ENCODE peak calls at places on chromosomes 6 and 20, in six cellular contexts. B is cardiac muscle cell, R is omental fat pad, Z is fibroblast of mammary gland, F is AG09309, L is ovary. J is an unnamed sample.

GRCh38 chr6:90885611-90886056 is 298.8 kb upstream of the MAP3K7 start:
- DNase-seq in F (no peak), L (no peak), B (no peak), Z (no peak), R (no peak), J (no peak)

GRCh38 chr6:21601341-21601740 is 7.8 kb downstream of the SOX4 start:
- DNase-seq in F (no peak), R (no peak), Z (no peak), L (no peak), B (no peak), J (no peak)

GRCh38 chr6:26538572-26538902 is 371 bp downstream of the HMGN4 start:
- DNase-seq in Z (no peak), R (no peak), B (no peak), L (no peak), F (no peak), J (no peak)

GRCh38 chr6:108027594-108027993 is 46.9 kb downstream of the OSTM1 start:
- DNase-seq in L (no peak), R (no peak), B (peak), F (no peak), Z (peak), J (no peak)

GRCh38 chr6:167401525-167402194 is 76.8 kb downstream of the TTLL2 start:
- DNase-seq in Z (no peak), R (no peak), L (no peak), B (peak), F (no peak), J (no peak)

GRCh38 chr20:20065366-20065765 is 13.0 kb downstream of the CFAP61 start:
- DNase-seq in F (no peak), L (no peak), R (no peak), B (no peak), Z (no peak), J (no peak)

GRCh38 chr6:79694156-79694555 is 63.0 kb downstream of the SH3BGRL2 start:
- DNase-seq in Z (peak), R (no peak), F (no peak), B (no peak), L (no peak), J (no peak)

GRCh38 chr6:7230956-7231713 is 81.9 kb downstream of the SSR1 start:
- DNase-seq in Z (no peak), R (no peak), F (no peak), B (no peak), L (no peak), J (no peak)

GRCh38 chr6:144195671-144196070 is 45.4 kb downstream of the STX11 start:
- DNase-seq in F (no peak), B (peak), Z (no peak), L (no peak), R (no peak), J (no peak)

GRCh38 chr6:37565267-37566208 is 65.8 kb upstream of the CCDC167 start:
- DNase-seq in B (no peak), F (no peak), R (no peak), Z (no peak), L (peak), J (no peak)

GRCh38 chr20:32820000-32820697 is 395 bp downstream of the MAPRE1 start:
- DNase-seq in R (no peak), Z (peak), F (no peak), L (peak), B (peak), J (peak)

GRCh38 chr6:34200340-34200971 is 36.2 kb upstream of the HMGA1 start:
- DNase-seq in F (no peak), R (no peak), L (no peak), B (no peak), Z (no peak), J (no peak)

GRCh38 chr6:34194770-34195169 is 41.9 kb upstream of the HMGA1 start:
- DNase-seq in Z (no peak), B (no peak), L (no peak), R (no peak), F (no peak), J (no peak)

GRCh38 chr6:34196833-34197195 is 39.9 kb upstream of the HMGA1 start:
- DNase-seq in Z (no peak), F (no peak), B (no peak), R (no peak), L (no peak), J (no peak)

GRCh38 chr6:34195726-34196115 is 41.0 kb upstream of the HMGA1 start:
- DNase-seq in R (no peak), B (no peak), F (no peak), Z (no peak), L (peak), J (peak)

DNA sequence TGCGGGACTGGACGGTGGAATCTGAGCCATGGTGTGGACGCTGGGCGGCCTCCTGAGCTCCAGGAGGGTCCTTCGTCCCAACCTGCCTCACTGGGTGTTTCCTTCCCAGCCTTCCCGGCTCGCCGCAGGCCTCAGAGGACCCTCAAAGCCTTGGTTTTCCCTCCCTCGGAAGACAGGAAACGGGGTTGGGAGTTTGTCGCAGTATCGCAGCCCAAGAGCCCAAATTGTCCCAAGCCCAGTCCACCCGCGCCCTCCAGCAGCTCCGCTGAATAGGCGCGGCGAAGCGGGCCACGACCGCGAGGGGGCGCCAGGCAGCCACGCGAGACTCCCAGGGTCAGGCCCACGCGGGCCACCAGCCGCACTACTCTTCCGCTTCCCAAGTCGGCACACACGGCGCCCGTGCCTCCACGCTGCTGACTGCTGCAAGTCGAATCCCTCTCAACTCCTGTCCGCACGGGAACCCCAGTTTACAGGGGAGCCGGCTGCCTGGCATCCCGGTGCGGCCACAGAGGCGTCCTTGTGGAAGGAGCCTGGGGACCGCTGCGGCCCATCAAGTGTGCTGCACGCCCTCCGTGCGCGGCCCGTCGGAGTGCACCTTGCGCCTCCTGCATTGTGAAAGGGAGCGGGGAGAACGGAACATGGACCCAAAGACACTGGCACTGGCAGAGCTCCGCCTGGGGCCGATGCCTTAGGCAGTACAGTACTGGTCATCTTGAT is 40.4 kb upstream of the HMGA1 start:
- DNase-seq in L (peak), R (peak), B (peak), F (peak), Z (peak), J (peak)
- TF ChIP-seq CTCF in L (peak), R (no peak), B (peak), F (peak), Z (peak), J (peak)

GRCh38 chr20:37198962-37199660 is 19.8 kb upstream of the MROH8 start:
- DNase-seq in F (no peak), B (no peak), R (no peak), L (no peak), Z (no peak), J (no peak)
- TF ChIP-seq CTCF in F (no peak), B (no peak), R (no peak), L (no peak), Z (no peak), J (no peak)

GRCh38 chr6:11729083-11729482 is 49.5 kb downstream of the ADTRP start:
- DNase-seq in F (no peak), Z (no peak), B (no peak), L (no peak), R (no peak), J (no peak)
- TF ChIP-seq CTCF in F (no peak), Z (no peak), B (no peak), L (no peak), R (no peak), J (no peak)

GRCh38 chr6:158066161-158066781 is 84.6 kb downstream of the SYNJ2 start:
- DNase-seq in R (no peak), L (no peak), F (no peak), B (no peak), Z (no peak), J (peak)
- TF ChIP-seq CTCF in R (no peak), L (no peak), F (no peak), B (no peak), Z (no peak), J (no peak)

GRCh38 chr6:1474205-1474604 is 84.8 kb downstream of the FOXF2 start:
- DNase-seq in L (no peak), B (no peak), Z (no peak), F (no peak), R (no peak), J (no peak)
- TF ChIP-seq CTCF in L (no peak), B (no peak), Z (peak), F (no peak), R (no peak), J (no peak)

GRCh38 chr6:35905841-35906498 is 14.9 kb downstream of the SRPK1 start:
- DNase-seq in B (peak), Z (no peak), R (no peak), L (no peak), F (no peak), J (no peak)
- TF ChIP-seq CTCF in B (no peak), Z (no peak), R (no peak), L (no peak), F (no peak), J (no peak)

GRCh38 chr6:11309947-11310665 is 77.6 kb upstream of the NEDD9 start:
- DNase-seq in F (no peak), R (no peak), L (no peak), Z (no peak), B (no peak), J (no peak)
- TF ChIP-seq CTCF in F (no peak), R (no peak), L (no peak), Z (no peak), B (no peak), J (no peak)

DNA sequence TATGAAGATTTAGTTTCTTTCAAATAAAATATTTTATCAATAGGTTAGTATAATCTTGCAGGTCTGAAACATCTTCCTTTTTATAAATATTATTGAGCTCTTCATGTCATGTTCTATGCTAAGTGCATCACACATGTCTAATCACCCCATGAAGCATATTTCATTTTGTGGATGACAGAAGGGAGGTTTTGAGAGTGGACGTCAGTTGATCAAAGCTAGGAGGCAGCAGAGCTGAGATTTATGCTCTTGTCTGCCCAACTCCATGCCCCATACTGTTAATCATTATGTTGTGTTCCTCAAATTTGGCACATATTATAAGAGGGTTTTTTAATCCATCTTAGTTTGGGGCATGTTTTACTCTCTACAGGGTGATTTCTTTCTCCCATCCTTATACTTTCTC is 22.7 kb downstream of the DSE start:
- DNase-seq in R (no peak), F (no peak), B (peak), L (no peak), Z (peak), J (no peak)
- TF ChIP-seq CTCF in R (no peak), F (no peak), B (peak), L (no peak), Z (peak), J (peak)

GRCh38 chr6:18327621-18328548 is 59.3 kb upstream of the RNF144B start:
- DNase-seq in L (no peak), B (peak), F (no peak), R (no peak), Z (no peak), J (no peak)
- TF ChIP-seq CTCF in L (no peak), B (no peak), F (no peak), R (no peak), Z (no peak), J (no peak)